ENCODE peak calls at places on chromosomes 6 and 20, in seven cellular contexts. Z is cardiac muscle cell; U is activated T-cell treated with anti-CD3 and anti-CD28 coated beads, Interleukin-2, amount 50 U/mL, for 72 hours; R is GDM1; W is stimulated activated CD4-positive, alpha-beta T cell treated with anti-CD3 and anti-CD28 coated beads, TNF-alpha, amount 100 ng/mL, for 4 hours; L is OCI-LY7; J is activated CD4-positive, alpha-beta T cell treated with anti-CD3 and anti-CD28 coated beads for 48 hours. B is an unnamed sample.

GRCh38 chr6:110777636-110778035 is 37.6 kb downstream of the CDK19 start:
- DNase-seq in Z (no peak), U (no peak), R (no peak), W (no peak), L (no peak), J (no peak), B (no peak)

GRCh38 chr6:24492475-24492874 is 2.3 kb upstream of the ALDH5A1 start:
- DNase-seq in Z (peak; percentile 45), U (peak; percentile 5), R (no peak), W (no peak), L (peak; percentile 70), J (no peak), B (no peak)

GRCh38 chr6:37339911-37340638 is 13.7 kb upstream of the RNF8 start:
- DNase-seq in Z (no peak), U (no peak), R (no peak), W (no peak), L (no peak), J (no peak), B (no peak)

GRCh38 chr6:44731485-44732095 is 344.1 kb downstream of the CDC5L start:
- DNase-seq in Z (no peak), U (no peak), R (no peak), W (no peak), L (no peak), J (no peak), B (no peak)

GRCh38 chr6:107113460-107114212 is 1.7 kb downstream of the BEND3 start:
- DNase-seq in Z (no peak), U (no peak), R (no peak), W (no peak), L (peak; percentile 47), J (peak; percentile 8), B (no peak)

GRCh38 chr6:112468359-112468758 is 121.2 kb downstream of the RFPL4B start:
- DNase-seq in Z (peak; percentile 30), U (no peak), R (no peak), W (no peak), L (no peak), J (no peak), B (no peak)

GRCh38 chr6:17932362-17932852 is 55.0 kb downstream of the KIF13A start:
- DNase-seq in Z (peak; percentile 84), U (no peak), R (no peak), W (no peak), L (no peak), J (no peak), B (no peak)

GRCh38 chr6:109526905-109527628 is 44.0 kb upstream of the ZBTB24 start:
- DNase-seq in Z (peak; percentile 81), U (peak; percentile 58), R (peak; percentile 52), W (peak; percentile 4), L (peak; percentile 76), J (peak; percentile 63), B (peak; percentile 78)

GRCh38 chr6:2791124-2792050 is 26.2 kb downstream of the WRNIP1 start:
- DNase-seq in Z (peak; percentile 79), U (peak; percentile 71), R (peak; percentile 75), W (no peak), L (peak; percentile 75), J (peak; percentile 76), B (peak; percentile 77)

GRCh38 chr20:34954905-34955231 is 738 bp downstream of the GSS start:
- DNase-seq in Z (no peak), U (no peak), R (no peak), W (no peak), L (no peak), J (no peak), B (peak; percentile 50)

GRCh38 chr20:20010639-20011500 is 6.3 kb upstream of the NAA20 start:
- DNase-seq in Z (no peak), U (no peak), R (no peak), W (no peak), L (no peak), J (no peak), B (no peak)

GRCh38 chr20:40958598-40958997 is 70.0 kb upstream of the TOP1 start:
- DNase-seq in Z (no peak), U (no peak), R (no peak), W (no peak), L (no peak), J (no peak), B (no peak)

GRCh38 chr6:11205721-11206120 is 26.7 kb downstream of the NEDD9 start:
- DNase-seq in Z (peak; percentile 69), U (no peak), R (no peak), W (no peak), L (no peak), J (no peak), B (no peak)

GRCh38 chr6:170152989-170153388 is 137.9 kb downstream of the DLL1 start:
- DNase-seq in Z (peak; percentile 87), U (no peak), R (no peak), W (no peak), L (no peak), J (peak; percentile 33), B (no peak)

GRCh38 chr20:38127920-38128528 is 37.0 kb downstream of the TGM2 start:
- DNase-seq in Z (no peak), U (no peak), R (no peak), W (no peak), L (no peak), J (no peak), B (no peak)

GRCh38 chr6:28589234-28589951 is 63.7 kb downstream of the GPX5 start:
- DNase-seq in Z (peak; percentile 70), U (peak; percentile 49), R (no peak), W (no peak), L (peak; percentile 8), J (peak; percentile 82), B (peak; percentile 53)

GRCh38 chr20:53133134-53133533 is 161.0 kb downstream of the TSHZ2 start:
- DNase-seq in Z (no peak), U (no peak), R (no peak), W (no peak), L (no peak), J (no peak), B (no peak)

GRCh38 chr6:151478670-151479069 is 15.1 kb upstream of the CCDC170 start:
- DNase-seq in Z (no peak), U (no peak), R (no peak), W (no peak), L (no peak), J (no peak), B (no peak)

GRCh38 chr6:29426654-29427053 is 11.9 kb downstream of the OR12D1 start:
- DNase-seq in Z (no peak), U (no peak), R (no peak), W (no peak), L (no peak), J (no peak), B (no peak)

GRCh38 chr6:27532820-27533538 is 60.1 kb upstream of the ZNF184 start:
- DNase-seq in Z (peak; percentile 43), U (no peak), R (no peak), W (no peak), L (no peak), J (no peak), B (no peak)

GRCh38 chr6:24667378-24667803 is 514 bp downstream of the ACOT13 start:
- DNase-seq in Z (peak; percentile 20), U (no peak), R (no peak), W (no peak), L (peak; percentile 16), J (no peak), B (no peak)

GRCh38 chr6:75155586-75155985 is 50.3 kb downstream of the COL12A1 start:
- DNase-seq in Z (no peak), U (no peak), R (no peak), W (no peak), L (no peak), J (no peak), B (no peak)

GRCh38 chr6:1379026-1379809 is 10.2 kb upstream of the FOXF2 start:
- DNase-seq in Z (no peak), U (no peak), R (no peak), W (no peak), L (no peak), J (no peak), B (peak; percentile 60)

GRCh38 chr6:161891542-161891941 is 617.7 kb upstream of the AGPAT4 start:
- DNase-seq in Z (no peak), U (no peak), R (no peak), W (no peak), L (no peak), J (no peak), B (no peak)

GRCh38 chr20:8209061-8209460 is 77.0 kb downstream of the PLCB1 start:
- DNase-seq in Z (no peak), U (no peak), R (no peak), W (no peak), L (no peak), J (no peak), B (no peak)

GRCh38 chr20:18007534-18008292 is 38.9 kb downstream of the MGME1 start:
- DNase-seq in Z (no peak), U (no peak), R (no peak), W (no peak), L (no peak), J (no peak), B (no peak)

GRCh38 chr6:25623874-25624273 is 28.1 kb upstream of the SCGN start:
- DNase-seq in Z (peak; percentile 6), U (no peak), R (no peak), W (no peak), L (no peak), J (no peak), B (no peak)

GRCh38 chr6:99349620-99350141 is at the start of gene FAXC:
- DNase-seq in Z (peak; percentile 43), U (peak; percentile 19), R (no peak), W (no peak), L (no peak), J (peak; percentile 12), B (peak; percentile 88)

GRCh38 chr6:18147160-18147559 is 7.7 kb downstream of the TPMT start:
- DNase-seq in Z (no peak), U (peak; percentile 7), R (no peak), W (no peak), L (no peak), J (peak; percentile 25), B (no peak)

GRCh38 chr6:100230976-100231316 is 233.8 kb downstream of the SIM1 start:
- DNase-seq in Z (no peak), U (no peak), R (no peak), W (no peak), L (no peak), J (no peak), B (no peak)

GRCh38 chr20:40706977-40707582 is 18.0 kb upstream of the MAFB start:
- DNase-seq in Z (peak; percentile 55), U (no peak), R (no peak), W (no peak), L (peak; percentile 71), J (no peak), B (no peak)

GRCh38 chr20:57262244-57263126 is 4.0 kb downstream of the BMP7 start:
- DNase-seq in Z (no peak), U (no peak), R (no peak), W (no peak), L (no peak), J (no peak), B (no peak)

GRCh38 chr6:28814032-28814976 is 109.5 kb downstream of the TRIM27 start:
- DNase-seq in Z (peak; percentile 29), U (no peak), R (no peak), W (no peak), L (no peak), J (no peak), B (no peak)

GRCh38 chr6:15948930-15949900 is 179.7 kb upstream of the MYLIP start:
- DNase-seq in Z (peak; percentile 60), U (no peak), R (no peak), W (no peak), L (no peak), J (no peak), B (peak; percentile 43)

GRCh38 chr6:138971601-138972000 is 16.5 kb downstream of the REPS1 start:
- DNase-seq in Z (no peak), U (no peak), R (no peak), W (no peak), L (no peak), J (no peak), B (no peak)

GRCh38 chr20:15547109-15547508 is 1026.1 kb downstream of the KIF16B start:
- DNase-seq in Z (no peak), U (no peak), R (no peak), W (no peak), L (no peak), J (no peak), B (no peak)

B was measured in D341Med.